ENCODE peak calls at places on chromosomes 1 and 21, in eight cellular contexts. G, T, L, A, P, M, B and V are unnamed samples.

GRCh38 chr1:228073061-228073869 is 9.2 kb upstream of the ARF1 start:
- DNase-seq in G (no peak), T (no peak), L (no peak), A (no peak), P (no peak), M (peak), B (peak), V (no peak)

GRCh38 chr1:87117761-87118160 is 203.3 kb downstream of the HS2ST1 start:
- DNase-seq in G (no peak), T (no peak), L (no peak), A (peak), P (no peak), M (no peak), B (no peak), V (peak)

GRCh38 chr1:2374260-2375155 is 16.8 kb downstream of the MORN1 start:
- DNase-seq in G (no peak), T (no peak), L (no peak), A (no peak), P (no peak), M (no peak), B (no peak), V (no peak)

GRCh38 chr1:156654700-156655099 is 12.8 kb downstream of the BCAN start:
- DNase-seq in G (no peak), T (no peak), L (no peak), A (no peak), P (no peak), M (no peak), B (no peak), V (no peak)

GRCh38 chr21:42446531-42446930 is 42.8 kb downstream of the UBASH3A start:
- DNase-seq in G (no peak), T (peak), L (no peak), A (no peak), P (no peak), M (no peak), B (no peak), V (no peak)

GRCh38 chr1:221611930-221612777 is 129.7 kb downstream of the DUSP10 start:
- DNase-seq in G (peak), T (peak), L (peak), A (peak), P (peak), M (peak), B (peak), V (peak)

GRCh38 chr1:5720045-5720444 is 272.2 kb downstream of the NPHP4 start:
- DNase-seq in G (no peak), T (no peak), L (no peak), A (no peak), P (no peak), M (no peak), B (no peak), V (no peak)

GRCh38 chr1:203153989-203154821 is 21.4 kb downstream of the MYBPH start:
- DNase-seq in G (no peak), T (peak), L (peak), A (peak), P (no peak), M (no peak), B (no peak), V (peak)

GRCh38 chr21:42212261-42212660 is 6.7 kb upstream of the ABCG1 start:
- DNase-seq in G (no peak), T (no peak), L (no peak), A (no peak), P (no peak), M (no peak), B (no peak), V (no peak)

GRCh38 chr1:63790989-63791388 is 17.2 kb downstream of the ROR1 start:
- DNase-seq in G (no peak), T (no peak), L (no peak), A (no peak), P (no peak), M (no peak), B (no peak), V (no peak)

GRCh38 chr1:172342584-172343245 is 77.8 kb upstream of the C1orf105 start:
- DNase-seq in G (no peak), T (no peak), L (no peak), A (peak), P (no peak), M (no peak), B (no peak), V (no peak)

GRCh38 chr1:180482425-180483275 is 19.7 kb downstream of the ACBD6 start:
- DNase-seq in G (no peak), T (no peak), L (peak), A (peak), P (no peak), M (no peak), B (no peak), V (peak)

GRCh38 chr1:175824079-175824478 is 80.7 kb upstream of the TNR start:
- DNase-seq in G (no peak), T (no peak), L (no peak), A (no peak), P (no peak), M (peak), B (no peak), V (no peak)

GRCh38 chr1:213418268-213419068 is 367.4 kb downstream of the RPS6KC1 start:
- DNase-seq in G (no peak), T (no peak), L (no peak), A (no peak), P (no peak), M (no peak), B (no peak), V (no peak)

GRCh38 chr1:218079379-218079778 is 205.7 kb upstream of the RRP15 start:
- DNase-seq in G (no peak), T (no peak), L (no peak), A (no peak), P (no peak), M (no peak), B (no peak), V (no peak)

GRCh38 chr1:53138991-53139884 is 3.2 kb downstream of the SLC1A7 start:
- DNase-seq in G (no peak), T (no peak), L (no peak), A (no peak), P (no peak), M (no peak), B (no peak), V (no peak)

GRCh38 chr1:9320520-9321479 is 28.1 kb downstream of the SPSB1 start:
- DNase-seq in G (no peak), T (no peak), L (no peak), A (no peak), P (no peak), M (no peak), B (no peak), V (no peak)

GRCh38 chr1:221394011-221394544 is 347.8 kb downstream of the DUSP10 start:
- DNase-seq in G (peak), T (no peak), L (peak), A (peak), P (no peak), M (no peak), B (no peak), V (peak)

DNA sequence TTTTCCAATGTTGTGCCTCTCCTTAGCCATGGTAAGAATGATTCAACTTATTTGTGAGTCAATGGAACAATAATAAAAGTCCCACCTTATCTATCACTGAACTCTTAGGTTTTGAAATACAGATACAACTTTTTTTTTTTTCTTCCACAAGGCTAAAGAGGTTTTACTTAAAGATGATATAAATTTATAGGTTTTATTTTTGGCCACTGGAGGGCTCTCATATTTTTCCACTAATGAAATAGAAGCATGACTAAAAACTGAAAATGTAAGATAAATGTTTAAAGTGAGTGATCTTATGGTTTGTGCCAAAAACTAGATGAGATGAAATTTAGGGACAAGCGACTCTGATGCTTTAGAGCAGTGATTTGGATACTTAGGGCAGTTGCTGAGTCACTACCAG is 499.0 kb downstream of the NUF2 start:
- DNase-seq in G (no peak), T (no peak), L (peak), A (no peak), P (no peak), M (no peak), B (no peak), V (peak)
- TF ChIP-seq CTCF in G (no peak), T (no peak), L (peak), A (peak), P (no peak), M (no peak), B (no peak), V (peak)

DNA sequence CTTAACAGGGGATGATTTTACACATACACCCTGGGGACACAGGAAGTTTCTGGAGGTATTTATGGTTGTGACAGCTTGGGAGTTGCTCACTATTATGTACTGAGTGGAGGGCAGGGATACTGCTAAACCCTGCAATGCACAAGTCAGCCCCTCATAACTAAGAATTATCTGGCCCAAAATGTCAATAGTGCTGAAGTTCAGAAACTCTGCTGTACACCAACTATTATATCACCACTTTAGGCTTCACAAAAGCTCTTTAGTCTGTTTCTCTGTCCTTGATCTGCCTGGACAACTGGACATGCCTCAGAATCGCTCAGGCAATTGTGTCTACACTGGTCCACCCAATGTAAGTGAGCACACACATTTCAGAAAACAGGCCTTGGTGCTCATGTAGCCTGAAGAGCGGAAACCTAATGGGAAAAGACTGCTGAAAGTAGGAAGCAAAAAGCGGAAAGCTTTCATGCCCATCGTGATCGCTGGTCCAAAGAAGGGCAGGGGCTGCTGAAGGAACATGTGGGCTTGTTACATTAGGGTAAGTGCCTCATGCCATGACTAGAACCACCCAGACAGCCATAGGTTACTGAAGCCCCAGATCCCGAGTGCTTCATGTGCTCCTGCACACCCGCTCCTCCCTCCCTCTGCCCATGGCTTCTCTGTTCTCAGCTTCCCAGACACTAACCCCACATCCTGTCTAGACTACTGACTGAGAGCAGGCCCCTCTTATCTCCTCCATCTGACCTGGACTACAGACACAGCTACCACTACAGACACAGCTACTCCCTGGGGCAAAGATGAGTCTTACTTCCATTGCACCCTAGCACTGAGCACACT is 73.5 kb downstream of the LRIG2 start:
- DNase-seq in G (no peak), T (peak), L (peak), A (peak), P (no peak), M (no peak), B (no peak), V (peak)
- H3K4me3 ChIP-seq in G (no peak), T (peak), L (no peak), A (no peak), P (no peak), M (no peak), B (no peak), V (no peak)

GRCh38 chr1:205986291-205986690 is 16.9 kb downstream of the RAB7B start:
- DNase-seq in G (no peak), T (no peak), L (no peak), A (no peak), P (no peak), M (no peak), B (no peak), V (no peak)
- TF ChIP-seq CTCF in G (peak), T (no peak), L (no peak), A (no peak), P (no peak), M (no peak), B (no peak), V (peak)

GRCh38 chr1:37474697-37475379 is 458 bp downstream of the ZC3H12A start:
- DNase-seq in G (no peak), T (no peak), L (peak), A (no peak), P (no peak), M (peak), B (no peak), V (no peak)

GRCh38 chr1:37476460-37477197 is 2.2 kb downstream of the ZC3H12A start:
- DNase-seq in G (peak), T (peak), L (peak), A (peak), P (peak), M (peak), B (peak), V (peak)

GRCh38 chr1:37477198-37477931 is 3.0 kb downstream of the ZC3H12A start:
- DNase-seq in G (peak), T (no peak), L (peak), A (peak), P (peak), M (no peak), B (no peak), V (peak)

GRCh38 chr1:37475380-37476086 is 1.2 kb downstream of the ZC3H12A start:
- DNase-seq in G (no peak), T (no peak), L (no peak), A (peak), P (no peak), M (no peak), B (no peak), V (no peak)

GRCh38 chr1:37476087-37476452 is 1.7 kb downstream of the ZC3H12A start:
- DNase-seq in G (no peak), T (no peak), L (no peak), A (no peak), P (no peak), M (no peak), B (no peak), V (no peak)
- H3K4me3 ChIP-seq in G (peak), T (peak), L (peak), A (peak), P (peak), M (no peak), B (peak), V (peak)

GRCh38 chr1:11858968-11859871 is 475 bp upstream of the NPPB start:
- DNase-seq in G (peak), T (peak), L (peak), A (peak), P (peak), M (peak), B (peak), V (peak)
- TF ChIP-seq CTCF in G (peak), T (no peak), L (peak), A (peak), P (no peak), M (peak), B (peak), V (peak)

DNA sequence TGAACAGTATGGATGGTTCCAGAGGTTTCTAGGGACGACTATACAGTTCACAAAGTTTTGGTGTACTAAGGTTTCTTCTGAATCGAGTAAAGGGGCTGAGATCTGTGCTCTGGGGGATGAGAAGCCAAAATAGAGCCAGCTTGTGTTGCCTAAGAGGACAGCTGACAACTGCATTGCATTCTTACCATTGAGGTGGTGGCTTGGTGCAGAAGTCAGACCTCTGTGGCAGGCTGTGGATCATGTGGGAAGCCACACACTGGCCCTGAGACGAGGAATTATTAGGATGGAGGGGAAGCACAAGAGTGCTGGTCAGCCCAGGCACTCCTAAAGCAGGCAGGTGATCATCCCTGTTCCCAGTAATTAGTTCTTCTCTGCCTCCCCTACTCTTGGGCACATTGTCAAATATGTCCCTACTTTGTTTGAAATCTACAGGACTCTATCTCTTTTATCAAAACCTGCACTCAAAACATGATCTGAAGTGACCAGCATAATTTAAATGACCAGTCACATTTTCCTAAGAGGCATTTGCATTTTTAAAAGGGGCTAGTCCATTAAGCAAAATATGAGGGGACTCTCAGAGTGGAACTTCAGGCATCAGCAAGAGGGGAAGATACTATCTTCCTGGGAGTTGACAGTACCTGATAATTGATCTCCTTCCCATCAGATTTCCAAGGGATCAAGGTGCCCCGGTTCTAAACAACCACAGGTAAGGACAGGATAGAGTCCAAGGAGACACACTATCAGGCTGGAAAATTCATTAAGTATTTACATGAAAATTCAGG is at the start of gene FCRLB:
- DNase-seq in G (no peak), T (no peak), L (no peak), A (no peak), P (no peak), M (no peak), B (no peak), V (no peak)
- H3K4me3 ChIP-seq in G (no peak), T (no peak), L (no peak), A (no peak), P (no peak), M (no peak), B (no peak), V (no peak)

GRCh38 chr1:167474191-167474641 is 44.1 kb downstream of the CD247 start:
- DNase-seq in G (no peak), T (no peak), L (no peak), A (no peak), P (no peak), M (no peak), B (no peak), V (no peak)
- TF ChIP-seq CTCF in G (no peak), T (no peak), L (no peak), A (no peak), P (no peak), M (no peak), B (no peak), V (no peak)

GRCh38 chr21:38598413-38598812 is 100.1 kb upstream of the ERG start:
- DNase-seq in G (no peak), T (no peak), L (no peak), A (no peak), P (no peak), M (no peak), B (no peak), V (no peak)
- H3K4me3 ChIP-seq in G (no peak), T (no peak), L (no peak), A (no peak), P (no peak), M (no peak), B (no peak), V (no peak)

DNA sequence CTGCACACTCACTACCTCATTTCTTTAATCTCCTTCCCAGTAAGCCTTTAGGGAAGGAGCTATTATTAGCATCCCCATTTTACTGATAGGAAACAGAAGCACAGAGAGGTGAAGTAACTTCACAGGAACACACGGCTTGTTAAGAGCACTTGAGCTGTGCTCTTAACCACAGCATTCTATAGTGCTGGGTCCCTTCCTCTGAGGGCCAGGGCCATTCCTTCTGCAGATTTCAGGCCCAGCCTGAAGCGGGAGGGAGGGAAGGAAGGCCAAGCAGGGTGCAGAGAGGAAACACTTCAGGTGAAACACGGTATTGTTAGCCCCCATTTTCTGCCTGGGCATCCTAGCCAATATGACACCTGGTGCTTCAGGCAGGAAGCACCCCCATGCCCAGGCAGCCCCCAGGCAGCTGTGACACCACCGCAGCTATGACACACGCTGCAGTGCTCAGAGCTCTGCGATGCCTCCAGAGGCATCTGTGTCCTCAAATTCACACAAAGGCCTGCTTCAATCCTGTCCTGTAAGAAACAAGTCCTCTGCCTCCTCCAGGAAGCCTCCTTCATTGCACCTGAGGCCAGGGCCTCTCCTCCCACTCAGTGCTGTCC is 4.5 kb upstream of the EXTL1 start:
- DNase-seq in G (no peak), T (no peak), L (no peak), A (peak), P (no peak), M (no peak), B (no peak), V (no peak)
- TF ChIP-seq CTCF in G (no peak), T (no peak), L (no peak), A (no peak), P (no peak), M (no peak), B (no peak), V (no peak)